ENCODE peak calls at places on chromosomes 6 and 20, in eight cellular contexts. One of them, this sample, is unnamed.

GRCh38 chr6:139080255-139080920 is 51.8 kb downstream of the ABRACL start:
- DNase-seq in brain microvascular endothelial cell: peak; percentile 4
- DNase-seq in transverse colon: no peak
- DNase-seq in HFFc6: no peak
- DNase-seq in H9: no peak
- DNase-seq in CD8-positive, alpha-beta T cell: no peak
- DNase-seq in GM13976: no peak
- DNase-seq in cardiac fibroblast: peak; percentile 13
- DNase-seq in this sample: no peak

GRCh38 chr6:121382467-121383121 is 48.3 kb upstream of the TBC1D32 start:
- DNase-seq in brain microvascular endothelial cell: no peak
- DNase-seq in transverse colon: peak; percentile 87
- DNase-seq in HFFc6: no peak
- DNase-seq in H9: no peak
- DNase-seq in CD8-positive, alpha-beta T cell: no peak
- DNase-seq in GM13976: no peak
- DNase-seq in cardiac fibroblast: no peak
- DNase-seq in this sample: no peak

GRCh38 chr20:48803522-48804053 is 24.2 kb downstream of the PREX1 start:
- DNase-seq in brain microvascular endothelial cell: no peak
- DNase-seq in transverse colon: no peak
- DNase-seq in HFFc6: no peak
- DNase-seq in H9: no peak
- DNase-seq in CD8-positive, alpha-beta T cell: no peak
- DNase-seq in GM13976: no peak
- DNase-seq in cardiac fibroblast: no peak
- DNase-seq in this sample: no peak

GRCh38 chr6:107114872-107115694 is at the start of gene BEND3:
- DNase-seq in brain microvascular endothelial cell: no peak
- DNase-seq in transverse colon: peak; percentile 38
- DNase-seq in HFFc6: no peak
- DNase-seq in H9: no peak
- DNase-seq in CD8-positive, alpha-beta T cell: peak; percentile 47
- DNase-seq in GM13976: peak; percentile 71
- DNase-seq in cardiac fibroblast: no peak
- DNase-seq in this sample: no peak

GRCh38 chr6:35754452-35755321 is 17.9 kb downstream of the ARMC12 start:
- DNase-seq in brain microvascular endothelial cell: no peak
- DNase-seq in transverse colon: no peak
- DNase-seq in HFFc6: no peak
- DNase-seq in H9: no peak
- DNase-seq in CD8-positive, alpha-beta T cell: no peak
- DNase-seq in GM13976: no peak
- DNase-seq in cardiac fibroblast: no peak
- DNase-seq in this sample: no peak

GRCh38 chr6:36499918-36500317 is 47.4 kb downstream of the STK38 start:
- DNase-seq in brain microvascular endothelial cell: no peak
- DNase-seq in transverse colon: no peak
- DNase-seq in HFFc6: no peak
- DNase-seq in H9: no peak
- DNase-seq in CD8-positive, alpha-beta T cell: no peak
- DNase-seq in GM13976: no peak
- DNase-seq in cardiac fibroblast: no peak
- DNase-seq in this sample: no peak

GRCh38 chr6:137051790-137052472 is 7.2 kb upstream of the IL20RA start:
- DNase-seq in brain microvascular endothelial cell: peak; percentile 5
- DNase-seq in transverse colon: no peak
- DNase-seq in HFFc6: no peak
- DNase-seq in H9: no peak
- DNase-seq in CD8-positive, alpha-beta T cell: no peak
- DNase-seq in GM13976: no peak
- DNase-seq in cardiac fibroblast: no peak
- DNase-seq in this sample: no peak

GRCh38 chr6:132275253-132275970 is 125.9 kb downstream of the MOXD1 start:
- DNase-seq in brain microvascular endothelial cell: peak; percentile 24
- DNase-seq in transverse colon: no peak
- DNase-seq in HFFc6: no peak
- DNase-seq in H9: peak; percentile 45
- DNase-seq in CD8-positive, alpha-beta T cell: no peak
- DNase-seq in GM13976: no peak
- DNase-seq in cardiac fibroblast: no peak
- DNase-seq in this sample: no peak

GRCh38 chr6:25280617-25280990 is 1.4 kb downstream of the CARMIL1 start:
- DNase-seq in brain microvascular endothelial cell: no peak
- DNase-seq in transverse colon: no peak
- DNase-seq in HFFc6: no peak
- DNase-seq in H9: no peak
- DNase-seq in CD8-positive, alpha-beta T cell: no peak
- DNase-seq in GM13976: peak; percentile 36
- DNase-seq in cardiac fibroblast: peak; percentile 31
- DNase-seq in this sample: no peak

GRCh38 chr6:132414761-132415160 is 13.5 kb upstream of the MOXD1 start:
- DNase-seq in brain microvascular endothelial cell: peak; percentile 36
- DNase-seq in transverse colon: no peak
- DNase-seq in HFFc6: no peak
- DNase-seq in H9: no peak
- DNase-seq in CD8-positive, alpha-beta T cell: no peak
- DNase-seq in GM13976: no peak
- DNase-seq in cardiac fibroblast: peak; percentile 49
- DNase-seq in this sample: no peak

GRCh38 chr20:47727170-47727880 is 58.0 kb downstream of the SULF2 start:
- DNase-seq in brain microvascular endothelial cell: no peak
- DNase-seq in transverse colon: peak; percentile 62
- DNase-seq in HFFc6: no peak
- DNase-seq in H9: no peak
- DNase-seq in CD8-positive, alpha-beta T cell: peak; percentile 64
- DNase-seq in GM13976: peak; percentile 78
- DNase-seq in cardiac fibroblast: no peak
- DNase-seq in this sample: no peak
- TF ChIP-seq CTCF in brain microvascular endothelial cell: no peak
- TF ChIP-seq CTCF in transverse colon: no peak
- TF ChIP-seq CTCF in HFFc6: no peak
- TF ChIP-seq CTCF in H9: no peak
- TF ChIP-seq CTCF in CD8-positive, alpha-beta T cell: no peak
- TF ChIP-seq CTCF in GM13976: no peak
- TF ChIP-seq CTCF in cardiac fibroblast: no peak
- TF ChIP-seq CTCF in this sample: no peak

GRCh38 chr6:150685860-150686259 is 86.2 kb downstream of the PLEKHG1 start:
- DNase-seq in brain microvascular endothelial cell: no peak
- DNase-seq in transverse colon: peak; percentile 50
- DNase-seq in HFFc6: no peak
- DNase-seq in H9: peak; percentile 73
- DNase-seq in CD8-positive, alpha-beta T cell: peak; percentile 33
- DNase-seq in GM13976: peak; percentile 64
- DNase-seq in cardiac fibroblast: peak; percentile 15
- DNase-seq in this sample: no peak
- TF ChIP-seq CTCF in brain microvascular endothelial cell: peak; percentile 72
- TF ChIP-seq CTCF in transverse colon: peak; percentile 45
- TF ChIP-seq CTCF in HFFc6: peak; percentile 66
- TF ChIP-seq CTCF in H9: peak; percentile 95
- TF ChIP-seq CTCF in CD8-positive, alpha-beta T cell: peak; percentile 33
- TF ChIP-seq CTCF in GM13976: peak; percentile 74
- TF ChIP-seq CTCF in cardiac fibroblast: peak; percentile 48
- TF ChIP-seq CTCF in this sample: peak; percentile 55

DNA sequence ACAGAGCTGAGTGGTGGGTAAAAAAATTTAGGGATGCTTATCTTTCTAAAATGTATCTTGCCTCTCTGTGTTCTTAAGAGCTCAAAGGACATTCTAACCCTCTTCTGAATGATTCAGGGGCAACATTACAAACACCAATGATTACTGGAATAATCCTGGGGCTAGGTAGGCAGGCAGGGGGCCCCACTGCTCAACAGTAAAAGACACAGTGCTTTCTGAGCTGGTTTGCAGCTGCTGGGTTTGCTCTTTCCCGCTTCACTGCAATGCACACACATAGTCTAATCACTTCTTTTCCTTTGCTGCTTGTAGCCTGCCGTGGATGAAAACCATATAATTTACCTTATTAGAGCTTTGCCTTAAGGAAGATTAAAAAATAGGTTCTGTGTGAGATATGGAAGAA is 23.9 kb downstream of the CLDN20 start:
- DNase-seq in brain microvascular endothelial cell: no peak
- DNase-seq in transverse colon: no peak
- DNase-seq in HFFc6: no peak
- DNase-seq in H9: no peak
- DNase-seq in CD8-positive, alpha-beta T cell: no peak
- DNase-seq in GM13976: no peak
- DNase-seq in cardiac fibroblast: no peak
- DNase-seq in this sample: no peak
- TF ChIP-seq CTCF in brain microvascular endothelial cell: no peak
- TF ChIP-seq CTCF in transverse colon: no peak
- TF ChIP-seq CTCF in HFFc6: no peak
- TF ChIP-seq CTCF in H9: peak; percentile 8
- TF ChIP-seq CTCF in CD8-positive, alpha-beta T cell: no peak
- TF ChIP-seq CTCF in GM13976: no peak
- TF ChIP-seq CTCF in cardiac fibroblast: no peak
- TF ChIP-seq CTCF in this sample: no peak

DNA sequence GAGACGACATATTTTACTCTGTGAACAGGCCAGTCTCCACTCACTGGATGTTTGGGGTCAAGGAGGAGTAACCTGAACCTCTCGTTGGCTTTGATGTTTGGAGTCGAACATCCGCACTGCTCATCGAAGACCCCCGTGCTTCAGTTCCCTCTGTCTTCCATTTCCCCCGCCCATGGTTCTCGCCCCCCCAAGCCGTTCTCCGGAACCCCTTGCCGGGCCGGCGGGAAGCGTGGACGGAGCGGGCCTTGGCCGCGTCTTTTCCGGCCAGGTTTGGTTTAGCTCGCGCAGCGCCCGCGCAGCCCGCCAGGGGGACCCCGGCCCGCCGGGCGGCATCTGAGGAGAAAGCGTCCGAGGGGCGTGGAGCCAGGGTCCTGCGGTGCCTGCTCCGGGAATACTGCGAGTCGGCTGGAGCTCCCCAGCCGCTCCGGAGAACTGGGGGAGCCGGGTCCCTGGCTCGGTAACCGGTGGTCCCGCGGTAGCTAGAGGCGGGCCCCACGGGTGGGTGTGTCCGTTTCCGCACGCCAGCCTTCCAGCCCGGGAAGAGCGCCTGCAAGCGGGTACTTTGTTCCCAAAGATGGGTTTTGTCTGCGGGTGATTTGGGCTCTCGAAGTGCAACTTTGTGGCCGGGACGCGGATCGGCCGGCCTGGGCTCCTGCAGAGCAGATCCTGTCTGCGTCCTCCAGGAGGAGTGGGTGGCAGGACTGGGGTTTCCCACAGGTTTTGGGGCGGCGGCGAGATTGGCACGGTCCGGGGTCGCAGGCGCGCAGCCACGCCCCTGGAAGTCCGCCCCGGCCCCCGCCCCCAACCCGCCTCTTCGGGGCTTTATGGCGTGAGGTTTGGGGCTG is 429 bp upstream of the TMEM200A start:
- DNase-seq in brain microvascular endothelial cell: peak; percentile 74
- DNase-seq in transverse colon: peak; percentile 55
- DNase-seq in HFFc6: peak; percentile 39
- DNase-seq in H9: peak; percentile 83
- DNase-seq in CD8-positive, alpha-beta T cell: peak; percentile 30
- DNase-seq in GM13976: peak; percentile 79
- DNase-seq in cardiac fibroblast: peak; percentile 58
- DNase-seq in this sample: no peak
- TF ChIP-seq CTCF in brain microvascular endothelial cell: peak; percentile 68
- TF ChIP-seq CTCF in transverse colon: peak; percentile 72
- TF ChIP-seq CTCF in HFFc6: peak; percentile 91
- TF ChIP-seq CTCF in H9: peak; percentile 85
- TF ChIP-seq CTCF in CD8-positive, alpha-beta T cell: peak; percentile 53
- TF ChIP-seq CTCF in GM13976: peak; percentile 60
- TF ChIP-seq CTCF in cardiac fibroblast: peak; percentile 56
- TF ChIP-seq CTCF in this sample: peak; percentile 73